ENCODE peak calls at places on chromosomes 3 and 15, in nine cellular contexts. C is NCI-H446 treated with DMSO at 0.1 percent for 48 hours; S is substantia nigra; K is RPMI7951; B is anterior cingulate cortex; P is activated CD8-positive, alpha-beta T cell treated with anti-CD3 and anti-CD28 coated beads for 36 hours; T is cardiac muscle cell; X is HepG2; I is RPMI8226. Y is an unnamed sample.

GRCh38 chr15:43821505-43821904 is 3.0 kb downstream of the MFAP1 start:
- DNase-seq in C (no peak), S (no peak), K (no peak), B (no peak), P (no peak), T (no peak), X (no peak), I (no peak), Y (no peak)

GRCh38 chr3:126180477-126181397 is at the start of gene ALDH1L1:
- DNase-seq in C (no peak), S (peak; percentile 81), K (no peak), B (peak; percentile 85), P (no peak), T (peak; percentile 86), X (peak; percentile 69), I (no peak), Y (peak; percentile 60)

GRCh38 chr15:66151809-66152208 is 101.7 kb downstream of the MEGF11 start:
- DNase-seq in C (peak; percentile 37), S (no peak), K (no peak), B (no peak), P (no peak), T (no peak), X (no peak), I (peak; percentile 32), Y (no peak)

GRCh38 chr3:138914870-138915502 is 32.0 kb downstream of the FOXL2 start:
- DNase-seq in C (no peak), S (no peak), K (peak; percentile 77), B (no peak), P (no peak), T (no peak), X (peak; percentile 87), I (no peak), Y (no peak)

GRCh38 chr15:71752604-71753289 is 57.6 kb upstream of the NR2E3 start:
- DNase-seq in C (no peak), S (no peak), K (peak; percentile 99), B (peak; percentile 3), P (peak; percentile 48), T (peak; percentile 58), X (peak; percentile 44), I (peak; percentile 61), Y (no peak)

GRCh38 chr3:122030381-122031122 is 8.5 kb upstream of the ILDR1 start:
- DNase-seq in C (no peak), S (no peak), K (peak; percentile 55), B (no peak), P (peak; percentile 31), T (no peak), X (no peak), I (peak; percentile 61), Y (no peak)

GRCh38 chr3:185318136-185318535 is 44.8 kb upstream of the MAP3K13 start:
- DNase-seq in C (no peak), S (no peak), K (peak; percentile 9), B (no peak), P (no peak), T (peak; percentile 46), X (peak; percentile 55), I (no peak), Y (no peak)

GRCh38 chr3:105369501-105370371 is 3.0 kb downstream of the ALCAM start:
- DNase-seq in C (peak; percentile 57), S (peak; percentile 38), K (peak; percentile 79), B (peak; percentile 73), P (peak; percentile 58), T (peak; percentile 75), X (peak; percentile 49), I (peak; percentile 74), Y (peak; percentile 69)